ENCODE peak calls at places on chromosomes 13 and 19, in four cellular contexts. E, P, A and X are unnamed samples. For H3K9me2, the result is how much of the 10 kb centered on the place peaks cover.

GRCh38 chr19:27672309-27673047 is 1540.5 kb downstream of the UQCRFS1 start:
- DNase-seq in P (no peak), E (no peak), A (no peak), X (no peak)

GRCh38 chr19:54653181-54653809 is 9.5 kb upstream of the LILRB4 start:
- DNase-seq in E (no peak), P (peak), A (peak), X (peak)

GRCh38 chr19:47633516-47633915 is 24.6 kb downstream of the BICRA start:
- DNase-seq in E (peak), A (no peak), P (no peak), X (no peak)

GRCh38 chr13:30734434-30734833 is 909 bp upstream of the ALOX5AP start:
- DNase-seq in P (no peak), E (no peak), A (no peak), X (no peak)

GRCh38 chr19:40982594-40983101 is 8.4 kb upstream of the CYP2B6 start:
- DNase-seq in E (peak), A (peak), P (no peak), X (no peak)

GRCh38 chr19:55613396-55613795 is 7.9 kb downstream of the ZNF865 start:
- DNase-seq in P (peak), E (no peak), A (peak), X (no peak)

GRCh38 chr19:4587527-4587926 is 28.0 kb upstream of the SEMA6B start:
- DNase-seq in E (no peak), P (no peak), A (no peak), X (no peak)

GRCh38 chr13:23427342-23428182 is 5.9 kb downstream of the SACS start:
- DNase-seq in A (no peak), E (peak), P (no peak), X (no peak)

GRCh38 chr19:10100163-10100785 is 2.2 kb downstream of the ANGPTL6 start:
- DNase-seq in E (no peak), P (no peak), A (no peak), X (no peak)

GRCh38 chr13:44141213-44141724 is 232.4 kb upstream of the SERP2 start:
- DNase-seq in P (no peak), E (no peak), A (peak), X (peak)

GRCh38 chr19:48962029-48962848 is 2.9 kb upstream of the FTL start:
- DNase-seq in A (peak), E (peak), P (no peak), X (peak)

GRCh38 chr13:106533940-106534843 is 1.3 kb downstream of the EFNB2 start:
- DNase-seq in P (peak), E (peak), A (peak), X (no peak)

GRCh38 chr13:110965038-110965754 is 50.3 kb upstream of the ANKRD10 start:
- DNase-seq in P (no peak), E (peak), A (no peak), X (no peak)

DNA sequence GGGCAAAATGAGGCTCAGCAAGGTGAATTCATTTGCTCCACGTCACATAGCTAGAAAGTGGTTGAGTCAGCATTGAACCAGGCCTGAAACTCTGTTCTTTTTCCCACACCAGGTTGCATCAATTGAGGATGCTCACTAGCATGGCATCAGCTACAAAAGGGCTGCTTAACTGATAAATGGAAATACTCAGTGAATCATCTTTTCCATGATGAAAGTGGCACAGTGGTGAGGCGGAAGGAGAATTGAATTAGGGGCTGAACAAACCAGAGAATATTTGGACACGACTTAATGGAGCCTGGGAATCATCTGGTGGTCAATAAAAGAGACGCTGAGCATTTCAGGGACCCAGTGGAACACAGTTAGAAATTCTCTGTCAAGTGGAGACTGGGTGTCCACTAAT is 320.1 kb upstream of the MAB21L1 start:
- DNase-seq in P (no peak), E (peak), A (no peak), X (no peak)
- H2AFZ ChIP-seq in P (no peak), E (no peak), A (no peak), X (no peak)

DNA sequence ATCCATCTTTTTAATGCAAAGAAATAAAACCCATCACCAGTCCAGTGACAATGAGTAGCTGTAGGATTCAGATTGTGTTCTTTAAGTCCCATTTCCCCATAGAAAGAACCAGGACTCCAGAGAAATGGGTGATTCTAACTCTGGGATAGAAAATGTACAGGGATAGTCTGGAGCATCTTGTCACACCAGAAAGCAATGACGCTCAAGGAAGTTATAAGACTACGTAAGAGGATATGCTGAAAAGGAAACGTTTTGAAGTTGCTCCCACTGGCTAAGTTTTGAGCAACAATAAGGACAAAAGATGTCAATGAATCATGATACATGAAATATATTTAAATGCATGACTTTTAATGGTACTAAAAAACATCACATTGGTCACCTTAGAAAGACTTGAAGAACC is 360.1 kb downstream of the DLEU7 start:
- DNase-seq in A (no peak), E (no peak), P (no peak), X (no peak)
- H3K9me2 ChIP-seq in A (under half), E (under half), P (under half), X (under half)

DNA sequence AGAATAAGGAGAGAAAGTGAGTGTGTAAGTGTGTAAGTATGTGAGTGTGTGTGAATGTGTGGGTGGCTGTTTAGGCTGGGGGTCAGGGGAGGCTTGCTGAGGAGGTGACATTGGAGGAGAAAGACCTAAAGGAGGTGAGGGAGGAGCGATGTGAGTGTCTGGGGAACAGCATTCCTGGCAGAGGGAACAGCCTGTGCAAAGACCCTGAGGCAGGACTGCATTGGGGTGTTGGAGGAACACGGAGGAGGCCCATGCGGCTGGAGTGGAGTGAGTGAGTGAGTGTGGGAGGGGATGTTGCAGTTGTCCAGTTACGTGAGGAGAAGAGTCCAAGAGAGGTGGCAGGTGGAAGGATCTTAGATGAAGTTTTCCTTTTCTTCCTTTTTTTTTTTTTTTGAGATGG is 31.8 kb downstream of the NFILZ start:
- DNase-seq in E (no peak), A (no peak), P (no peak), X (no peak)
- H3K4me3 ChIP-seq in E (no peak), A (no peak), P (no peak), X (no peak)

DNA sequence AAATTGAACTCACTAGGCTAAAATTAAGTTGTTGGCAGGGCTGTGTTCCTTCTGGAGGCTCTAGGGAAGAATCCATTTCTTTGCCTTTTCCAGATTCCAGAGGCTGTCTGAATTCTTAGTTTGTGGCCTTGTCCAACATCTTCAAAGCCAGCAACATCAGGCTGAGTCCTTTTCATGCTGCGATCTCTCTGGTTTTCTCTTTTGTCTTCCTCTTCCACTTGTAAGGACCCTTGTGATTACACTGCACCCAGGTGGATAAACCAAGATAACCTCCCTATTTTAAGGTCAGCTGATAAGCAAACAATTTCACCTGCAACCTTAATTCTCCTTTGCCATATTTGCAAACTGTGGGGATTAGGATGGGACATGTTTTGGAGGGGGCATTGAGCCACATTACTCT is 11.5 kb downstream of the UTP14C start:
- DNase-seq in E (no peak), P (no peak), A (no peak), X (no peak)
- H2AFZ ChIP-seq in E (no peak), P (no peak), A (no peak), X (no peak)

DNA sequence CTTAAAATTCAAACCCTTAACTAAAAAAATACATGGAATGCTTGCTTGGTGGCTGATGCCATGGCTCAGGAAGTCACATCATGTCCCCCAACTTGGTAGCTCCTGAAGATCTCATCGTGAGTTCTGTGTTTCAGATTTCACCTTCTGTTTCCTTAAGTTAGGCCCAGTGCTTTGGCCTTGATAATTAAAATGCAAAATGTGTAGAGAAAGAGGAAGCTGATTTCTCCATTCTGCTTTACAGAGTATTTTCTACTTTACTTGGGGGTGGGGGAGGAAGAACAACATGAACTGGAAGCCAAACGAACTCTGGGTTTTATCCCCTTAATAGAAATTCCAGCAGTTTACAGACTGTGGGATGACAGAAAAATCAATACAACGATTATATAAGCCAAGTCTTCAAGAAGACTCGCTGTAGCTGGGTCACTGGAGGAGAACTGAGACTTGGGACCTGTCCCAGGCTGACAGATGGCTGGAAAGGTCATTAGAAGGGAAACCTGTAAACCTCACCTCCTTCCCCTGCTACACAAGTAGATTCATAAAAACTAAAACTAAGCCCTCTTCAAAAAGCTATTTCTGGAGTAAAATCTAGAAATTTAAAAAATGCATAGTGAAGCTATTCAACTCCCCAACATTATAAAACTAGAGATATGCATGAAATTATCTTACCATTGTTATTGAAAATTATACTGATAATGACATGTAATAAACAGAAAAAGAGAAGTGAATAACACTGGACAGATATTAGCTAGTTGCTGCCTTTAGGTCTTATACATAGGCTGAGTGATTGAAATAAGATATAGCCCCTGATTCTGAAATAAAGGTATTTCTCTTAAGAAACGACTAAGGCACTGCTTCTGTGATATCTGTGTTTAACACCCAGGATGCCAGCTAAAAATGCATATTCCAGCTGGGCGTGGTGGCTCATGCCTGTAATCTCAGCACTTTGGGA is 22.1 kb upstream of the GGACT start:
- DNase-seq in A (no peak), P (no peak), E (no peak), X (peak)
- H3K9me2 ChIP-seq in A (under half), P (under half), E (under half), X (under half)

GRCh38 chr13:113302940-113303339 is 5.9 kb downstream of the LAMP1 start:
- DNase-seq in E (no peak), P (no peak), A (no peak), X (no peak)
- H3K4me3 ChIP-seq in E (no peak), P (no peak), A (no peak), X (no peak)

GRCh38 chr19:51501594-51502263 is at the start of gene SIGLEC12:
- DNase-seq in P (no peak), E (no peak), A (no peak), X (no peak)
- H2AFZ ChIP-seq in P (no peak), E (no peak), A (no peak), X (no peak)

DNA sequence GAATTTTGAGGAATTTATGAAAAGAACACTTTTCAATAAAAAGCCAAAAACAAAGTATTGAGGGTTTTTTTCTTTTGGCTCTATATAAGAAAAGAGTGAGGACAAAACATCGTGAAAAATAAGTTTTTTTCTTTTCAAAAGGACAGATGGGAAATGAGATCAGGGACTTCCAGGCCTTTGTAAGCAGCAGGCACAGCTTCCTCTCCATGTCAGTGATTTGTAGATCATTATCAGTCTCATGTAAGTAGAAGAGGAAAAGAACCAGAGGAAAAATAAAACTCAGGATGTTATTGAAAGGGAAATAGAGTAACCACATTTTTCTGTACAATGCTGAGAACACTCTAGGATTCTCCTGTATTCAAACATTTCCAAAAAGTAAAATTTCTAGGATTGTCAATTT is 29.9 kb downstream of the DOCK9 start:
- DNase-seq in A (no peak), E (no peak), P (peak), X (no peak)
- H3K9me2 ChIP-seq in A (under half), E (under half), P (under half), X (under half)

GRCh38 chr13:20192470-20193141 is at the start of gene GJB2:
- DNase-seq in P (peak), A (peak), E (peak), X (no peak)
- H3K4me3 ChIP-seq in P (peak), A (peak), E (peak), X (no peak)

GRCh38 chr19:5978606-5979552 is 939 bp upstream of the RANBP3 start:
- DNase-seq in A (no peak), P (peak), E (no peak), X (peak)
- H2AFZ ChIP-seq in A (peak), P (peak), E (peak), X (peak)